ENCODE peak calls at places on chromosomes 1 and 21, in ten cellular contexts. One of them, this sample, is unnamed.

GRCh38 chr21:44885615-44886014 is 12.1 kb upstream of the PTTG1IP start:
- ATAC-seq in left colon: no peak
- ATAC-seq in CD4-positive, alpha-beta T cell: no peak
- ATAC-seq in upper lobe of right lung: no peak
- ATAC-seq in activated T-cell treated with anti-CD3 and anti-CD28 coated beads, Interleukin-2, amount 50 U/mL, for 4 hours: no peak
- ATAC-seq in GM12878: no peak
- ATAC-seq in T-cell: no peak
- ATAC-seq in left lung: no peak
- ATAC-seq in natural killer cell treated with Interleukin-12 subunit alpha and Interleukin-12 subunit beta and Interleukin-15 and Interleukin-18, amount 100 ng/mL, for 72 hours: no peak
- ATAC-seq in IMR-90: no peak
- ATAC-seq in this sample: no peak

GRCh38 chr1:29289493-29289892 is 53.2 kb downstream of the PTPRU start:
- ATAC-seq in activated T-cell treated with anti-CD3 and anti-CD28 coated beads, Interleukin-2, amount 50 U/mL, for 4 hours: no peak
- ATAC-seq in T-cell: no peak
- ATAC-seq in GM12878: peak
- ATAC-seq in IMR-90: no peak
- ATAC-seq in natural killer cell treated with Interleukin-12 subunit alpha and Interleukin-12 subunit beta and Interleukin-15 and Interleukin-18, amount 100 ng/mL, for 72 hours: no peak
- ATAC-seq in CD4-positive, alpha-beta T cell: no peak
- ATAC-seq in left lung: no peak
- ATAC-seq in upper lobe of right lung: no peak
- ATAC-seq in left colon: no peak
- ATAC-seq in this sample: peak

GRCh38 chr1:68339505-68339904 is 107.2 kb upstream of the WLS start:
- ATAC-seq in IMR-90: peak
- ATAC-seq in upper lobe of right lung: peak
- ATAC-seq in CD4-positive, alpha-beta T cell: no peak
- ATAC-seq in left lung: peak
- ATAC-seq in activated T-cell treated with anti-CD3 and anti-CD28 coated beads, Interleukin-2, amount 50 U/mL, for 4 hours: no peak
- ATAC-seq in GM12878: no peak
- ATAC-seq in natural killer cell treated with Interleukin-12 subunit alpha and Interleukin-12 subunit beta and Interleukin-15 and Interleukin-18, amount 100 ng/mL, for 72 hours: no peak
- ATAC-seq in T-cell: no peak
- ATAC-seq in left colon: no peak
- ATAC-seq in this sample: no peak

GRCh38 chr1:247390996-247391395 is 25.0 kb upstream of the NLRP3 start:
- ATAC-seq in IMR-90: no peak
- ATAC-seq in T-cell: no peak
- ATAC-seq in activated T-cell treated with anti-CD3 and anti-CD28 coated beads, Interleukin-2, amount 50 U/mL, for 4 hours: no peak
- ATAC-seq in upper lobe of right lung: no peak
- ATAC-seq in left lung: no peak
- ATAC-seq in GM12878: no peak
- ATAC-seq in natural killer cell treated with Interleukin-12 subunit alpha and Interleukin-12 subunit beta and Interleukin-15 and Interleukin-18, amount 100 ng/mL, for 72 hours: no peak
- ATAC-seq in CD4-positive, alpha-beta T cell: no peak
- ATAC-seq in left colon: no peak
- ATAC-seq in this sample: no peak

GRCh38 chr1:2290171-2290578 is 62.1 kb downstream of the SKI start:
- ATAC-seq in T-cell: peak
- ATAC-seq in CD4-positive, alpha-beta T cell: peak
- ATAC-seq in upper lobe of right lung: peak
- ATAC-seq in GM12878: peak
- ATAC-seq in activated T-cell treated with anti-CD3 and anti-CD28 coated beads, Interleukin-2, amount 50 U/mL, for 4 hours: peak
- ATAC-seq in left colon: peak
- ATAC-seq in left lung: peak
- ATAC-seq in natural killer cell treated with Interleukin-12 subunit alpha and Interleukin-12 subunit beta and Interleukin-15 and Interleukin-18, amount 100 ng/mL, for 72 hours: peak
- ATAC-seq in IMR-90: peak
- ATAC-seq in this sample: peak

GRCh38 chr1:58282623-58283022 is 263.9 kb downstream of the OMA1 start:
- ATAC-seq in left colon: no peak
- ATAC-seq in natural killer cell treated with Interleukin-12 subunit alpha and Interleukin-12 subunit beta and Interleukin-15 and Interleukin-18, amount 100 ng/mL, for 72 hours: no peak
- ATAC-seq in IMR-90: no peak
- ATAC-seq in CD4-positive, alpha-beta T cell: no peak
- ATAC-seq in upper lobe of right lung: no peak
- ATAC-seq in activated T-cell treated with anti-CD3 and anti-CD28 coated beads, Interleukin-2, amount 50 U/mL, for 4 hours: no peak
- ATAC-seq in GM12878: no peak
- ATAC-seq in left lung: no peak
- ATAC-seq in T-cell: no peak
- ATAC-seq in this sample: no peak

GRCh38 chr1:186295980-186296379 is 79.1 kb downstream of the TPR start:
- ATAC-seq in upper lobe of right lung: no peak
- ATAC-seq in T-cell: no peak
- ATAC-seq in left colon: no peak
- ATAC-seq in activated T-cell treated with anti-CD3 and anti-CD28 coated beads, Interleukin-2, amount 50 U/mL, for 4 hours: no peak
- ATAC-seq in natural killer cell treated with Interleukin-12 subunit alpha and Interleukin-12 subunit beta and Interleukin-15 and Interleukin-18, amount 100 ng/mL, for 72 hours: no peak
- ATAC-seq in IMR-90: no peak
- ATAC-seq in CD4-positive, alpha-beta T cell: no peak
- ATAC-seq in left lung: no peak
- ATAC-seq in GM12878: no peak
- ATAC-seq in this sample: no peak

GRCh38 chr1:52153898-52154297 is 12.0 kb downstream of the ZFYVE9 start:
- ATAC-seq in T-cell: no peak
- ATAC-seq in natural killer cell treated with Interleukin-12 subunit alpha and Interleukin-12 subunit beta and Interleukin-15 and Interleukin-18, amount 100 ng/mL, for 72 hours: no peak
- ATAC-seq in activated T-cell treated with anti-CD3 and anti-CD28 coated beads, Interleukin-2, amount 50 U/mL, for 4 hours: no peak
- ATAC-seq in left lung: no peak
- ATAC-seq in CD4-positive, alpha-beta T cell: no peak
- ATAC-seq in left colon: no peak
- ATAC-seq in upper lobe of right lung: no peak
- ATAC-seq in GM12878: no peak
- ATAC-seq in IMR-90: no peak
- ATAC-seq in this sample: no peak

GRCh38 chr1:47416319-47417128 is 439 bp downstream of the FOXE3 start:
- ATAC-seq in IMR-90: peak
- ATAC-seq in CD4-positive, alpha-beta T cell: no peak
- ATAC-seq in left colon: peak
- ATAC-seq in upper lobe of right lung: no peak
- ATAC-seq in natural killer cell treated with Interleukin-12 subunit alpha and Interleukin-12 subunit beta and Interleukin-15 and Interleukin-18, amount 100 ng/mL, for 72 hours: peak
- ATAC-seq in T-cell: peak
- ATAC-seq in activated T-cell treated with anti-CD3 and anti-CD28 coated beads, Interleukin-2, amount 50 U/mL, for 4 hours: peak
- ATAC-seq in left lung: peak
- ATAC-seq in GM12878: no peak
- ATAC-seq in this sample: no peak